ENCODE peak calls at places on chromosomes 7 and 10, in nine cellular contexts. U, O, C, S, V, K, Q, A and W are unnamed samples.

GRCh38 chr7:93578762-93579161 is 4.2 kb upstream of the CALCR start:
- DNase-seq in Q (no peak), C (no peak), S (no peak), K (no peak), O (no peak), V (no peak), A (no peak), U (no peak), W (no peak)

GRCh38 chr7:139730746-139731612 is 46.8 kb downstream of the HIPK2 start:
- DNase-seq in K (peak), C (peak), S (peak), A (peak), U (no peak), V (no peak), O (no peak), Q (no peak), W (no peak)

GRCh38 chr7:106866298-106867281 is 1.5 kb downstream of the PIK3CG start:
- DNase-seq in S (no peak), O (no peak), V (no peak), Q (no peak), K (no peak), U (no peak), A (no peak), C (no peak), W (no peak)

GRCh38 chr10:121927361-121927840 is 430 bp downstream of the ATE1 start:
- DNase-seq in O (no peak), U (peak), A (no peak), Q (peak), K (peak), C (peak), V (peak), S (peak), W (no peak)

GRCh38 chr10:22915314-22915713 is 12.5 kb upstream of the ARMC3 start:
- DNase-seq in O (no peak), U (no peak), V (no peak), A (no peak), C (no peak), K (no peak), Q (no peak), S (no peak), W (no peak)

GRCh38 chr10:132677096-132677904 is 108.6 kb downstream of the NKX6-2 start:
- DNase-seq in C (no peak), U (no peak), A (no peak), V (no peak), Q (no peak), O (no peak), K (peak), S (no peak), W (no peak)

GRCh38 chr7:82694020-82694419 is 250.4 kb upstream of the CACNA2D1 start:
- DNase-seq in O (no peak), K (no peak), V (no peak), A (no peak), S (no peak), U (peak), C (no peak), Q (no peak), W (no peak)

GRCh38 chr7:149284343-149284742 is 22.3 kb downstream of the ZNF783 start:
- DNase-seq in A (no peak), S (peak), V (no peak), U (no peak), C (no peak), Q (no peak), O (no peak), K (no peak), W (no peak)

GRCh38 chr10:130926442-130926841 is 385.1 kb downstream of the TCERG1L start:
- DNase-seq in S (no peak), Q (no peak), C (no peak), V (no peak), A (no peak), O (no peak), K (no peak), U (no peak), W (no peak)

GRCh38 chr7:157502701-157503111 is 165.9 kb downstream of the DNAJB6 start:
- DNase-seq in C (peak), S (no peak), V (no peak), A (peak), Q (no peak), O (peak), U (peak), K (no peak), W (peak)

GRCh38 chr10:119859422-119860258 is 13.0 kb downstream of the MCMBP start:
- DNase-seq in K (no peak), U (peak), Q (peak), A (peak), O (no peak), C (no peak), V (no peak), S (peak), W (peak)

GRCh38 chr7:148770004-148770403 is 71.3 kb downstream of the CUL1 start:
- DNase-seq in A (no peak), S (no peak), V (no peak), O (no peak), Q (no peak), U (no peak), K (no peak), C (no peak), W (no peak)

GRCh38 chr10:51706225-51706624 is 6.8 kb upstream of the CSTF2T start:
- DNase-seq in S (no peak), Q (no peak), O (no peak), U (no peak), K (peak), V (no peak), C (peak), A (peak), W (no peak)

GRCh38 chr7:116524609-116525297 is at the start of gene CAV1:
- DNase-seq in Q (peak), V (no peak), U (peak), S (peak), C (peak), A (peak), K (peak), O (no peak), W (no peak)

GRCh38 chr7:130733866-130734524 is at the start of gene KLF14:
- DNase-seq in A (peak), U (peak), V (no peak), C (no peak), S (peak), O (peak), K (peak), Q (peak), W (no peak)

GRCh38 chr7:27147211-27148030 is at the start of gene HOXA6:
- DNase-seq in V (no peak), C (no peak), K (no peak), Q (no peak), O (no peak), S (no peak), A (no peak), U (no peak), W (no peak)

GRCh38 chr7:1571261-1571650 is 1.4 kb upstream of the PSMG3 start:
- DNase-seq in A (peak), Q (no peak), K (no peak), C (no peak), O (no peak), S (no peak), V (no peak), U (peak), W (no peak)

GRCh38 chr7:143434660-143435059 is 8.6 kb upstream of the TAS2R60 start:
- DNase-seq in O (no peak), V (no peak), K (peak), A (no peak), U (no peak), Q (no peak), C (peak), S (no peak), W (no peak)

GRCh38 chr10:13808556-13809391 is 222.0 kb downstream of the PRPF18 start:
- DNase-seq in C (no peak), Q (no peak), O (no peak), S (peak), U (no peak), V (no peak), K (no peak), A (peak), W (no peak)

GRCh38 chr7:64876792-64877713 is 26.0 kb upstream of the ZNF273 start:
- DNase-seq in Q (no peak), O (peak), U (no peak), A (peak), C (peak), V (peak), K (peak), S (peak), W (no peak)

GRCh38 chr10:416091-416515 is 273.4 kb downstream of the DIP2C start:
- DNase-seq in Q (peak), S (no peak), V (no peak), U (no peak), C (no peak), A (no peak), O (no peak), K (no peak), W (no peak)

GRCh38 chr7:100372256-100372655 is 1.0 kb upstream of the PILRA start:
- DNase-seq in Q (no peak), U (peak), C (no peak), O (no peak), K (no peak), S (no peak), A (peak), V (no peak), W (no peak)

GRCh38 chr10:132519382-132520146 is 18.0 kb upstream of the INPP5A start:
- DNase-seq in V (no peak), A (no peak), K (peak), U (no peak), Q (no peak), S (no peak), O (no peak), C (peak), W (no peak)

GRCh38 chr7:8389898-8390642 is 43.3 kb upstream of the NXPH1 start:
- DNase-seq in A (no peak), S (peak), Q (peak), C (no peak), U (peak), K (no peak), V (peak), O (no peak), W (no peak)

GRCh38 chr7:157411580-157411979 is 74.8 kb downstream of the DNAJB6 start:
- DNase-seq in S (no peak), U (peak), C (no peak), V (no peak), Q (no peak), A (peak), O (no peak), K (no peak), W (no peak)

GRCh38 chr7:86784765-86785164 is 141.1 kb downstream of the GRM3 start:
- DNase-seq in O (no peak), A (no peak), Q (no peak), V (no peak), K (no peak), S (no peak), C (no peak), U (no peak), W (no peak)

GRCh38 chr10:78925800-78926319 is 142.9 kb upstream of the ZMIZ1 start:
- DNase-seq in Q (no peak), K (no peak), A (peak), S (no peak), V (no peak), U (peak), C (no peak), O (no peak), W (no peak)

GRCh38 chr7:106425017-106425719 is 140.4 kb upstream of the NAMPT start:
- DNase-seq in S (peak), O (peak), C (peak), U (peak), A (peak), V (no peak), K (peak), Q (no peak), W (peak)

GRCh38 chr7:108196004-108196403 is 65.8 kb upstream of the LAMB4 start:
- DNase-seq in Q (no peak), U (peak), C (no peak), O (no peak), K (no peak), A (peak), S (no peak), V (no peak), W (no peak)

GRCh38 chr7:90563286-90563685 is 32.8 kb upstream of the CDK14 start:
- DNase-seq in U (no peak), A (no peak), S (no peak), V (no peak), K (no peak), O (no peak), C (no peak), Q (no peak), W (no peak)

GRCh38 chr10:44968101-44968886 is 8.7 kb downstream of the RASSF4 start:
- DNase-seq in O (no peak), V (no peak), Q (no peak), C (no peak), A (peak), K (peak), U (no peak), S (no peak), W (no peak)

GRCh38 chr7:80895056-80895455 is 23.8 kb downstream of the SEMA3C start:
- DNase-seq in S (no peak), C (no peak), V (no peak), A (no peak), O (no peak), U (no peak), K (no peak), Q (no peak), W (no peak)

GRCh38 chr7:91953618-91954017 is 13.0 kb downstream of the AKAP9 start:
- DNase-seq in A (peak), K (no peak), Q (no peak), V (no peak), S (no peak), U (peak), C (no peak), O (no peak), W (no peak)